ENCODE peak calls at places on chromosome 9, in ten cellular contexts. I is GM12865, T is choroid plexus epithelial cell, B is transverse colon, D is AG10803, X is heart right ventricle, N is hepatocyte, J is endothelial cell of umbilical vein, A is A673, M is cardiac fibroblast. P is an unnamed sample.

GRCh38 chr9:114028646-114029045 is 49.5 kb downstream of the AMBP start:
- DNase-seq in D (no peak), J (no peak), B (no peak), I (no peak), T (no peak), N (no peak), A (no peak), M (no peak), X (no peak), P (no peak)

GRCh38 chr9:110251212-110251611 is 5.1 kb downstream of the TXN start:
- DNase-seq in J (no peak), A (no peak), N (no peak), D (no peak), T (no peak), B (no peak), X (no peak), I (no peak), M (no peak), P (no peak)

GRCh38 chr9:4798281-4798680 is 5.5 kb downstream of the RCL1 start:
- DNase-seq in D (no peak), I (no peak), X (no peak), A (peak; percentile 41), M (no peak), B (no peak), J (no peak), N (no peak), T (no peak), P (no peak)

GRCh38 chr9:116998305-116998704 is 311.2 kb downstream of the TRIM32 start:
- DNase-seq in J (no peak), B (no peak), A (peak; percentile 17), X (no peak), M (peak; percentile 10), N (peak; percentile 64), T (peak; percentile 36), D (peak; percentile 4), I (peak; percentile 22), P (peak; percentile 13)

GRCh38 chr9:133282454-133283238 is 7.6 kb upstream of the ABO start:
- DNase-seq in M (no peak), A (no peak), N (no peak), D (no peak), X (no peak), I (no peak), J (no peak), T (no peak), B (peak; percentile 57), P (no peak)

GRCh38 chr9:90107021-90107771 is 502.4 kb downstream of the GADD45G start:
- DNase-seq in A (no peak), T (no peak), N (peak; percentile 37), M (peak; percentile 4), X (peak; percentile 31), D (peak; percentile 17), J (no peak), B (peak; percentile 36), I (no peak), P (no peak)

GRCh38 chr9:21252727-21253547 is 13.1 kb upstream of the IFNA14 start:
- DNase-seq in N (peak; percentile 32), X (no peak), D (peak; percentile 25), J (peak; percentile 79), A (peak; percentile 46), M (peak; percentile 51), T (peak; percentile 55), I (peak; percentile 40), B (no peak), P (peak; percentile 26)

GRCh38 chr9:37906312-37907239 is 2.6 kb upstream of the SLC25A51 start:
- DNase-seq in I (no peak), M (no peak), X (no peak), D (no peak), B (no peak), A (no peak), J (no peak), N (no peak), T (no peak), P (no peak)

GRCh38 chr9:18703086-18703750 is 229.3 kb downstream of the ADAMTSL1 start:
- DNase-seq in T (peak; percentile 49), D (no peak), I (no peak), J (no peak), X (no peak), B (no peak), M (no peak), N (no peak), A (no peak), P (peak; percentile 25)

GRCh38 chr9:121648172-121648571 is 3.3 kb upstream of the DAB2IP start:
- DNase-seq in J (no peak), D (no peak), B (no peak), A (no peak), X (no peak), N (no peak), I (no peak), T (no peak), M (no peak), P (no peak)

GRCh38 chr9:122134822-122135528 is 24.6 kb downstream of the NDUFA8 start:
- DNase-seq in D (peak; percentile 16), A (no peak), J (no peak), I (no peak), N (no peak), T (no peak), X (no peak), B (no peak), M (peak; percentile 36), P (no peak)

DNA sequence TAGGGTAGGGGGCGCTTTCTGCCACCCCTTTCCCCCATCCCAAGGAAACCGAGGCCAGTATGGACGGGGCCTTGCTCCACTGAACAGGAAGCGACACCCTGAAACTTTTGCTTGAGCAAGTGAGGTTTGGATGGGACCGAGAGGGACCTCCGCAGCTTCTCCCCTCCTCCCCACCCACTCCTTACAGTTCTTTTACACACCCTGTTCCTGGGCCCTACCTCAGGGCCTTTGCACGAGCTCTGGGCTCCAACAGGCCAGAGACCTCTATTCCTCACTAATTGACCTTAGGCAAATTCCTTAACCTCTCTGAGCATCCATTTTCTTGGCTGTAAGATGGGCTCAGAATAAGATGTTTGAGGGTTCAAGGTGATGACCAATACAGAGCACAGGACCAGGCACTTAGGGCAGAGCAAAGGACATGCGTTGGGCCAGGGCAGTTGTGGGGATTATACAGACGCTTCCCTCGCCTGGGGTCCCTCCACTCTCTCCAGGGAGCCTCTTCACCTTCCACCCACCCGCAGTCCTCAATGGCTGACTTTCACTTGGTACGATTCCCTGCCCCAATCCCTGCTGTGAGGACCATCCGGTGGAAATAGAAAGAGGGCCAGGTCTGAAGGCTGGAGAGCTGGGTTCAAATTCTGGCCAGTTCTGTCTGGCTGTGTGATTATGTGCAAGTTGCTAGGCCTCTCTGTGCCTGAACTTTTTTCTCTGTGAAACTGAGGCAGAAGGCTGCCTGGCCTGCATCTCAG is 206.3 kb upstream of the IER5L start:
- DNase-seq in M (no peak), D (no peak), N (no peak), J (no peak), A (no peak), T (no peak), B (no peak), I (no peak), X (no peak), P (no peak)
- TF ChIP-seq CTCF in M (no peak), D (no peak), N (no peak), J (no peak), A (no peak), T (no peak), B (no peak), I (no peak), X (no peak), P (no peak)

DNA sequence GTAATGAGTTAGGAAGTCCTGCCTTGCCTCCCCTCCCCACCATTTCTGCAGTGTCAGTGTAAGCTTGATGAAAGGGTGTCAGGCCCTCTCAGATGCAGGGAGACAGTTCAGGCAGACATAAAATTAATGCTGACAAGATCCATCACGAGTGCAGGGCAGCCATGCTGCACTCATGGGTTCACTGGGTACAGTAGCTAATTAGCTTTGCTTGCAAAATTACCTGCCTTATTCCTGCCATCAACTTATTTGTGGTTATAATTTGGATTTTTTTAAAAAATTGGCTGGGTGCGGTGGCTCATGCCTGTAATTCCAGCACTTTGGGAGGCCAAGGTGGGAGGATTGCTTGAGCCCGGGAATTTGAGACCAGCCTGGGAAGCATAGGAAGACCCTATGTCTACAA is 17.9 kb downstream of the GALNT12 start:
- DNase-seq in B (no peak), J (no peak), N (no peak), X (no peak), D (no peak), T (no peak), M (no peak), A (no peak), I (no peak), P (no peak)
- H3K4me3 ChIP-seq in B (no peak overlapping the region), J (no peak overlapping the region), N (no peak overlapping the region), X (no peak overlapping the region), D (no peak overlapping the region), T (no peak overlapping the region), M (no peak overlapping the region), A (no peak overlapping the region), I (no peak overlapping the region), P (no peak overlapping the region)

DNA sequence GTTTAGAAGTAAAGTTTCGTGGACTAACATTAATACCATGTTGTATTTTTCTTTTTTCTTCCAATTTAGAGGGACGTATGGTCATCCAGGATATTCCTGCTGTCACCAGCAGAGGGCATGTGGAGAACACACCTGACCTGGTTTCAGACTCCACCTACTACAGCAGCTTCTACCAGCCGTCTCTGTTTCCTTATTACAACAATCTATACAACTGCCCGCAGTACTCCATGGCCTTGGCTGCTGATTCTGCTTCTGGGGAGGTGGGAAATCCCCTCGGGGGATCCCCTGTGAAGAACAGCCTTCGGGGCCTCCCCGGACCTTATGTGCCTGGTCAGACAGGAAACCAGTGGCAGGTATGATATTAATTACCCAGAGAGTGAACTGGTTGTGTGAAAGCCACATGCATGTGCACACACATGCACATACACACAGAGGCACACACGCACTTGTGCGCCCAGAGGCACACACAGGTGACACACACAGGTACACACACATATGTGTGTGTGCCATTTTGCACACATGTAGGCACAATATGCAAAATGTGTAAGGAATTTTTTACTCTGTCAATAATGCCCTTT is 52.4 kb downstream of the DMRT1 start:
- DNase-seq in D (peak; percentile 50), X (no peak), N (peak; percentile 84), M (peak; percentile 58), B (peak; percentile 64), J (peak; percentile 34), I (peak; percentile 96), A (peak; percentile 41), T (peak; percentile 76), P (peak; percentile 42)
- TF ChIP-seq CTCF in D (peak; percentile 84), X (peak; percentile 64), N (peak; percentile 90), M (peak; percentile 61), B (peak; percentile 79), J (peak; percentile 66), I (peak; percentile 84), A (peak; percentile 73), T (peak; percentile 84), P (peak; percentile 72)

DNA sequence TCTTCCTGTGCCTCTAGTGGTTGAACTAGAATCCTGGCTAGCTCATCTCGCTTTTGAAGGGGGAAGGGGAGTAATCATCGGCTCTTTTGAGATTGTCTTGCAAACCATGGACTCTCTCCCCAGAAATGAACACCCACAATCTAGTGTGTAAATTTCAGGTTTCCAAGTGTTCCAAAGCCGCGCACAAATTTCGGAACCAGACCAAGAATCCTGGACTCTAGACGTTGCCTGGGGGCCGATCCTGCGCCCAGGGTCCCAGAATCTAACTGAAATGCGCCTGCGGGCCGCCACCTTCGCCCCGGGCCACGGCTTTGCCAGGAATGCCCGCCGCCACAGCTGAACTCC is 4.8 kb upstream of the FOXE1 start:
- DNase-seq in N (no peak), A (no peak), M (no peak), J (no peak), T (no peak), I (no peak), X (no peak), B (no peak), D (no peak), P (no peak)
- H3K4me3 ChIP-seq in N (no peak overlapping the region), A (no peak overlapping the region), M (no peak overlapping the region), J (no peak overlapping the region), T (no peak overlapping the region), I (no peak overlapping the region), X (no peak overlapping the region), B (peak overlapping the region; percentile 32), D (no peak overlapping the region), P (no peak overlapping the region)